ENCODE peak calls at places on chromosomes 2 and 18, in eight cellular contexts. I, P, R, L, B, D, M and S are unnamed samples.

GRCh38 chr2:1729264-1729663 is 15.1 kb downstream of the PXDN start:
- DNase-seq in L (no peak), M (peak; percentile 65), I (peak; percentile 33), B (no peak), R (no peak), D (no peak), P (no peak), S (no peak)

GRCh38 chr2:128278979-128279378 is 39.7 kb downstream of the HS6ST1 start:
- DNase-seq in I (peak; percentile 77), M (no peak), D (no peak), B (no peak), L (no peak), P (no peak), R (no peak), S (no peak)

GRCh38 chr18:53819671-53820070 is 404.8 kb downstream of the MBD2 start:
- DNase-seq in P (no peak), D (no peak), I (no peak), B (peak; percentile 28), M (no peak), R (no peak), L (no peak), S (no peak)

GRCh38 chr2:132779206-132779605 is 109.2 kb upstream of the LYPD1 start:
- DNase-seq in D (no peak), M (no peak), L (no peak), P (no peak), B (no peak), R (no peak), I (no peak), S (no peak)

GRCh38 chr18:60910534-60910933 is 422.7 kb upstream of the CDH20 start:
- DNase-seq in R (no peak), B (no peak), M (no peak), I (no peak), D (no peak), L (no peak), P (no peak), S (no peak)

GRCh38 chr2:166653185-166653813 is 159.2 kb upstream of the SCN7A start:
- DNase-seq in I (no peak), P (peak; percentile 35), M (no peak), R (no peak), B (peak; percentile 55), D (no peak), L (no peak), S (no peak)

GRCh38 chr2:4628931-4629565 is 925.7 kb downstream of the DCDC2C start:
- DNase-seq in P (no peak), D (no peak), R (no peak), B (peak; percentile 70), M (no peak), L (no peak), I (no peak), S (no peak)

GRCh38 chr18:10659000-10659399 is 133.2 kb downstream of the NAPG start:
- DNase-seq in I (no peak), P (no peak), R (no peak), B (no peak), L (no peak), M (no peak), D (no peak), S (no peak)